ENCODE peak calls at places on chromosomes 6 and 20, in four cellular contexts. One of them, this sample, is unnamed.

GRCh38 chr6:23633986-23634385 is 492.0 kb upstream of the NRSN1 start:
- DNase-seq in ovary: no peak
- DNase-seq in left ventricle myocardium inferior: no peak
- DNase-seq in heart right ventricle: no peak
- DNase-seq in this sample: no peak

GRCh38 chr6:53159558-53159957 is 10.9 kb upstream of the GCM1 start:
- DNase-seq in heart right ventricle: no peak
- DNase-seq in ovary: no peak
- DNase-seq in left ventricle myocardium inferior: no peak
- DNase-seq in this sample: no peak

GRCh38 chr6:136566007-136566487 is 15.8 kb upstream of the MAP7 start:
- DNase-seq in ovary: no peak
- DNase-seq in left ventricle myocardium inferior: peak; percentile 22
- DNase-seq in heart right ventricle: no peak
- DNase-seq in this sample: peak; percentile 56

GRCh38 chr6:34597605-34598353 is 41.6 kb upstream of the SPDEF start:
- DNase-seq in heart right ventricle: no peak
- DNase-seq in left ventricle myocardium inferior: no peak
- DNase-seq in ovary: no peak
- DNase-seq in this sample: no peak

GRCh38 chr20:20881808-20882207 is 169.4 kb upstream of the RALGAPA2 start:
- DNase-seq in ovary: no peak
- DNase-seq in heart right ventricle: no peak
- DNase-seq in left ventricle myocardium inferior: no peak
- DNase-seq in this sample: no peak

GRCh38 chr6:163563303-163563702 is 148.8 kb downstream of the QKI start:
- DNase-seq in heart right ventricle: no peak
- DNase-seq in left ventricle myocardium inferior: no peak
- DNase-seq in ovary: no peak
- DNase-seq in this sample: no peak

GRCh38 chr6:35797837-35798526 is 859 bp upstream of the CLPS start:
- DNase-seq in heart right ventricle: no peak
- DNase-seq in ovary: no peak
- DNase-seq in left ventricle myocardium inferior: no peak
- DNase-seq in this sample: no peak

GRCh38 chr6:126252154-126252553 is 87.8 kb upstream of the CENPW start:
- DNase-seq in heart right ventricle: no peak
- DNase-seq in ovary: no peak
- DNase-seq in left ventricle myocardium inferior: no peak
- DNase-seq in this sample: no peak

GRCh38 chr6:148364056-148364844 is 21.6 kb downstream of the SASH1 start:
- DNase-seq in heart right ventricle: peak; percentile 51
- DNase-seq in ovary: no peak
- DNase-seq in left ventricle myocardium inferior: no peak
- DNase-seq in this sample: no peak

GRCh38 chr6:114747995-114748625 is 405.3 kb upstream of the HS3ST5 start:
- DNase-seq in ovary: peak; percentile 10
- DNase-seq in left ventricle myocardium inferior: no peak
- DNase-seq in heart right ventricle: peak; percentile 28
- DNase-seq in this sample: peak; percentile 42

GRCh38 chr6:111105578-111105977 is 18.3 kb downstream of the SLC16A10 start:
- DNase-seq in ovary: peak; percentile 32
- DNase-seq in heart right ventricle: peak; percentile 75
- DNase-seq in left ventricle myocardium inferior: peak; percentile 84
- DNase-seq in this sample: peak; percentile 64

GRCh38 chr6:181049-181654 is 111.1 kb upstream of the DUSP22 start:
- DNase-seq in ovary: no peak
- DNase-seq in left ventricle myocardium inferior: no peak
- DNase-seq in heart right ventricle: no peak
- DNase-seq in this sample: no peak

GRCh38 chr6:113396644-113397201 is 460.4 kb upstream of the MARCKS start:
- DNase-seq in ovary: no peak
- DNase-seq in left ventricle myocardium inferior: no peak
- DNase-seq in heart right ventricle: no peak
- DNase-seq in this sample: no peak

GRCh38 chr6:37314803-37315515 is 38.8 kb upstream of the RNF8 start:
- DNase-seq in left ventricle myocardium inferior: no peak
- DNase-seq in heart right ventricle: peak; percentile 23
- DNase-seq in ovary: no peak
- DNase-seq in this sample: peak; percentile 51

GRCh38 chr6:168120390-168121307 is 41.6 kb upstream of the FRMD1 start:
- DNase-seq in heart right ventricle: no peak
- DNase-seq in left ventricle myocardium inferior: no peak
- DNase-seq in ovary: no peak
- DNase-seq in this sample: no peak

GRCh38 chr20:3766832-3767433 is 620 bp downstream of the ADISSP start:
- DNase-seq in heart right ventricle: peak; percentile 7
- DNase-seq in left ventricle myocardium inferior: no peak
- DNase-seq in ovary: peak; percentile 57
- DNase-seq in this sample: peak; percentile 26

GRCh38 chr6:113281014-113281810 is 575.9 kb upstream of the MARCKS start:
- DNase-seq in heart right ventricle: no peak
- DNase-seq in ovary: no peak
- DNase-seq in left ventricle myocardium inferior: no peak
- DNase-seq in this sample: no peak

GRCh38 chr6:165615629-165616028 is 47.4 kb downstream of the PDE10A start:
- DNase-seq in left ventricle myocardium inferior: no peak
- DNase-seq in heart right ventricle: peak; percentile 44
- DNase-seq in ovary: no peak
- DNase-seq in this sample: no peak

GRCh38 chr6:16688984-16689636 is 72.2 kb downstream of the ATXN1 start:
- DNase-seq in ovary: no peak
- DNase-seq in heart right ventricle: no peak
- DNase-seq in left ventricle myocardium inferior: no peak
- DNase-seq in this sample: no peak

GRCh38 chr20:1820137-1821074 is 74.8 kb upstream of the SIRPA start:
- DNase-seq in heart right ventricle: no peak
- DNase-seq in ovary: no peak
- DNase-seq in left ventricle myocardium inferior: no peak
- DNase-seq in this sample: no peak

GRCh38 chr6:102229271-102229670 is 835.8 kb downstream of the GRIK2 start:
- DNase-seq in left ventricle myocardium inferior: no peak
- DNase-seq in ovary: no peak
- DNase-seq in heart right ventricle: no peak
- DNase-seq in this sample: no peak

GRCh38 chr20:40961686-40962640 is 66.7 kb upstream of the TOP1 start:
- DNase-seq in left ventricle myocardium inferior: no peak
- DNase-seq in heart right ventricle: no peak
- DNase-seq in ovary: no peak
- DNase-seq in this sample: no peak

DNA sequence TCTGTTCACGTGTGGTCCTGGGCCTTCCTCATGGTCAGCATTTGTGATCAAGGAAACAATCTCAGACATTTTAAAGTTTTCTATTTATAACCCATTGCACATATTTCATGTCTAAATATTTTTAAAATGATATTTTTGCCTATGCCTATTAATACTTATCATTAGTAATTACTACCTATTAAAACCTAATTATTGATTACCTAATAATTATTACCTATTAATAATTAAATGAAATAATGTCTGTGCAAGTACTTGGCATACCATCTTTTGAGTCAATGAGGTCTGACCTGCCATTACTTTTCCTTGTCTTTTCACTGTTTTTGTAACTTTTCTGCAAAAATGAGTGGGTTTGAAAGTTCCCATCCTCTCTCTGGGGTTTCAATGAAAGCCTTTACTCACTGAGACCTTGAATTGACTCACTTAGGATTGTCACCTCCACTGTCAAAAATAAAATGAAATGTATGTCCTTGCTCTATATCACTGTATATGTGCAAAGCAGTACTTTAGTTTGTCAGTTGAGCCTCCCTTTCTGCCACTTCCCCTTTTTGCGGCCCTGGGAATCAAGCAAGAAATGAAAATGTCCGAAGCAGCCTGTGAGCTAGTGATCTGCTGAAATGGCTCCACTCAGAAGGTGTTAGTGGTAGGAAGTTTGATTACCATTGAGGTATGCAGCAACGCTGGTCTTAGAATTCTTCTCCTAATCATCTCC is 87.8 kb downstream of the L3MBTL3 start:
- DNase-seq in ovary: no peak
- DNase-seq in left ventricle myocardium inferior: no peak
- DNase-seq in heart right ventricle: no peak
- DNase-seq in this sample: no peak
- H3K27me3 ChIP-seq in ovary: no peaks in the 10 kb centered on the region
- H3K27me3 ChIP-seq in left ventricle myocardium inferior: no peaks in the 10 kb centered on the region
- H3K27me3 ChIP-seq in heart right ventricle: no peaks in the 10 kb centered on the region
- H3K27me3 ChIP-seq in this sample: no peaks in the 10 kb centered on the region

GRCh38 chr6:30857537-30857936 is 26.8 kb upstream of the DDR1 start:
- DNase-seq in ovary: no peak
- DNase-seq in heart right ventricle: no peak
- DNase-seq in left ventricle myocardium inferior: no peak
- DNase-seq in this sample: no peak
- H3K9me3 ChIP-seq in ovary: no peaks in the 10 kb centered on the region
- H3K9me3 ChIP-seq in heart right ventricle: no peaks in the 10 kb centered on the region
- H3K9me3 ChIP-seq in left ventricle myocardium inferior: no peaks in the 10 kb centered on the region
- H3K9me3 ChIP-seq in this sample: no peaks in the 10 kb centered on the region

GRCh38 chr6:156407334-156407733 is 369.8 kb upstream of the ARID1B start:
- DNase-seq in ovary: no peak
- DNase-seq in left ventricle myocardium inferior: no peak
- DNase-seq in heart right ventricle: no peak
- DNase-seq in this sample: no peak
- H3K27ac ChIP-seq in ovary: no peak overlapping the region
- H3K27ac ChIP-seq in left ventricle myocardium inferior: no peak overlapping the region
- H3K27ac ChIP-seq in heart right ventricle: no peak overlapping the region
- H3K27ac ChIP-seq in this sample: no peak overlapping the region

GRCh38 chr6:1854296-1854695 is 244.6 kb downstream of the FOXC1 start:
- DNase-seq in left ventricle myocardium inferior: no peak
- DNase-seq in ovary: no peak
- DNase-seq in heart right ventricle: no peak
- DNase-seq in this sample: no peak
- H3K27me3 ChIP-seq in left ventricle myocardium inferior: no peaks in the 10 kb centered on the region
- H3K27me3 ChIP-seq in ovary: no peaks in the 10 kb centered on the region
- H3K27me3 ChIP-seq in heart right ventricle: no peaks in the 10 kb centered on the region
- H3K27me3 ChIP-seq in this sample: no peaks in the 10 kb centered on the region

DNA sequence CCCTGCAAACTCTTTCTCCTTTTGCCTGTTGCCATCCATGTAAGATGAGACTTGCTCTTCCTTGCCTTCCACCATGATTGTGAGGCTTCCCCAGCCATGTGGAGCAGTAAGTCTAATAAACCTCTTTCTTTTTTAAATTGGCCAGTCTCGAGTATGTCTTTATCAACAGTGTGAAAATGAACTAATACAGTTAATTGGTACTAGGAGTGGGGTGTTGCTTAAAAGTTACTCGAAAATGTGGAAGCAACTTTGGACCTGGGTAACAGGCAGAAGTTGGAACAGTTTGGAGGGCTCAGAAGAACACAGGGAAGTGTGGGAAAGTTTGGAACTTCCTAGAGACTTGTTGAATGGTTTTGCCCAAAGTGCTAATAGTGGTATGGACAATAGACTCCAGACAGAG is 359.2 kb upstream of the KHDRBS2 start:
- DNase-seq in left ventricle myocardium inferior: no peak
- DNase-seq in heart right ventricle: no peak
- DNase-seq in ovary: no peak
- DNase-seq in this sample: no peak
- H3K9me3 ChIP-seq in left ventricle myocardium inferior: peaks cover 80% of the 10 kb centered on the region
- H3K9me3 ChIP-seq in heart right ventricle: no peaks in the 10 kb centered on the region
- H3K9me3 ChIP-seq in ovary: no peaks in the 10 kb centered on the region
- H3K9me3 ChIP-seq in this sample: no peaks in the 10 kb centered on the region

This sample was measured in right cardiac atrium.